ENCODE peak calls at places on chromosome 20, in seven cellular contexts. T, G, V, Q, K, W and Y are unnamed samples.
A peak's percentile ranks its signal among the peaks of the same experiment; 100 is the strongest.

GRCh38 chr20:3325864-3326263 is 81.6 kb downstream of the DNAAF9 start:
- DNase-seq in T (no peak), Q (no peak), V (no peak), G (no peak), W (no peak), K (no peak), Y (no peak)

GRCh38 chr20:62604796-62605195 is 37.5 kb upstream of the SLCO4A1 start:
- DNase-seq in G (no peak), Q (no peak), T (no peak), V (no peak), W (no peak), K (no peak), Y (no peak)

GRCh38 chr20:54199283-54199682 is 8.6 kb upstream of the PFDN4 start:
- DNase-seq in V (no peak), W (no peak), Q (no peak), T (no peak), K (no peak), G (no peak), Y (no peak)

GRCh38 chr20:37383229-37383989 is 37.5 kb downstream of the SRC start:
- DNase-seq in Q (peak; percentile 43), T (no peak), G (no peak), K (no peak), V (no peak), W (no peak), Y (peak; percentile 78)

GRCh38 chr20:50438986-50439407 is 71.2 kb upstream of the PTPN1 start:
- DNase-seq in G (no peak), K (no peak), Q (peak; percentile 98), W (peak; percentile 57), T (no peak), V (no peak), Y (no peak)

GRCh38 chr20:32203556-32204484 is 3.7 kb downstream of the PLAGL2 start:
- DNase-seq in K (no peak), W (no peak), G (no peak), Q (no peak), T (peak; percentile 67), V (no peak), Y (no peak)

GRCh38 chr20:63830821-63831593 is at the start of gene ZBTB46:
- DNase-seq in K (peak; percentile 81), V (no peak), G (peak; percentile 36), T (no peak), Q (no peak), W (peak; percentile 32), Y (no peak)

GRCh38 chr20:1484438-1485120 is 6.6 kb downstream of the SIRPB2 start:
- DNase-seq in V (no peak), W (peak; percentile 83), K (no peak), T (no peak), Q (peak; percentile 39), G (no peak), Y (no peak)

GRCh38 chr20:54474866-54475265 is 527 bp upstream of the DOK5 start:
- DNase-seq in G (no peak), T (no peak), V (no peak), W (no peak), Q (no peak), K (no peak), Y (no peak)

GRCh38 chr20:59291740-59292139 is 8.7 kb upstream of the EDN3 start:
- DNase-seq in V (no peak), T (no peak), W (no peak), G (no peak), Q (no peak), K (no peak), Y (no peak)

GRCh38 chr20:57783956-57784837 is 74.4 kb upstream of the PMEPA1 start:
- DNase-seq in K (no peak), T (no peak), Q (no peak), G (no peak), V (no peak), W (no peak), Y (peak; percentile 24)

GRCh38 chr20:36631651-36632050 is 14.3 kb downstream of the SLA2 start:
- DNase-seq in T (no peak), W (no peak), Q (no peak), K (no peak), V (no peak), G (no peak), Y (no peak)

GRCh38 chr20:11375966-11376365 is 541.7 kb upstream of the BTBD3 start:
- DNase-seq in Q (no peak), T (no peak), V (no peak), W (no peak), G (no peak), K (no peak), Y (no peak)

GRCh38 chr20:53672484-53673129 is 79.0 kb upstream of the ZNF217 start:
- DNase-seq in Q (peak; percentile 89), V (no peak), G (no peak), K (no peak), T (no peak), W (peak; percentile 42), Y (no peak)

GRCh38 chr20:36493801-36494114 is 47.6 kb upstream of the MYL9 start:
- DNase-seq in T (no peak), K (peak; percentile 85), Q (peak; percentile 61), V (no peak), W (peak; percentile 76), G (no peak), Y (peak; percentile 92)

GRCh38 chr20:19947611-19948264 is 69.4 kb upstream of the NAA20 start:
- DNase-seq in Q (peak; percentile 73), K (no peak), W (no peak), V (no peak), G (no peak), T (no peak), Y (no peak)

GRCh38 chr20:34571753-34572152 is 13.2 kb downstream of the MAP1LC3A start:
- DNase-seq in W (no peak), G (no peak), V (no peak), T (no peak), K (no peak), Q (no peak), Y (no peak)

GRCh38 chr20:62208805-62209755 is 11.0 kb downstream of the HRH3 start:
- DNase-seq in W (no peak), Q (peak; percentile 27), V (no peak), K (no peak), T (no peak), G (no peak), Y (no peak)

GRCh38 chr20:50913976-50914375 is 17.3 kb downstream of the ADNP start:
- DNase-seq in T (no peak), K (no peak), Q (peak; percentile 92), V (no peak), W (peak; percentile 58), G (no peak), Y (no peak)

GRCh38 chr20:5513975-5514516 is 197.3 kb upstream of the PROKR2 start:
- DNase-seq in G (no peak), T (no peak), Q (peak; percentile 54), W (no peak), V (no peak), K (no peak), Y (no peak)

GRCh38 chr20:3927486-3928291 is 38.5 kb downstream of the PANK2 start:
- DNase-seq in T (peak; percentile 80), W (peak; percentile 83), V (no peak), G (peak; percentile 30), Q (no peak), K (no peak), Y (no peak)

GRCh38 chr20:59831901-59832240 is 101.6 kb downstream of the SYCP2 start:
- DNase-seq in K (peak; percentile 55), T (no peak), Q (no peak), G (no peak), W (no peak), V (no peak), Y (peak; percentile 81)

GRCh38 chr20:53949319-53949839 is 121.0 kb downstream of the BCAS1 start:
- DNase-seq in V (peak; percentile 59), K (peak; percentile 58), T (no peak), G (no peak), W (peak; percentile 73), Q (peak; percentile 94), Y (peak; percentile 92)

GRCh38 chr20:62549499-62550086 is 73.8 kb upstream of the GATA5 start:
- DNase-seq in K (no peak), Q (no peak), G (no peak), V (no peak), W (no peak), T (no peak), Y (no peak)